ENCODE peak calls at places on chromosomes 11 and 22, in seven cellular contexts. K, G, R, W, A, M and P are unnamed samples.

GRCh38 chr22:47997052-47997568 is 1234.7 kb downstream of the TBC1D22A start:
- DNase-seq in M (no peak), G (no peak), W (no peak), K (no peak), R (no peak), A (no peak), P (no peak)

GRCh38 chr11:44497995-44498394 is 67.5 kb upstream of the CD82 start:
- DNase-seq in M (no peak), A (no peak), R (no peak), K (no peak), G (no peak), W (no peak), P (no peak)

GRCh38 chr11:46669606-46670243 is 30.7 kb downstream of the ARHGAP1 start:
- DNase-seq in A (no peak), M (no peak), R (no peak), K (no peak), G (no peak), W (peak; percentile 67), P (no peak)

GRCh38 chr11:96013459-96014213 is 89.7 kb upstream of the MTMR2 start:
- DNase-seq in A (no peak), K (no peak), M (no peak), W (no peak), R (no peak), G (no peak), P (no peak)

GRCh38 chr11:116879789-116880402 is 42.5 kb upstream of the APOA1 start:
- DNase-seq in W (peak; percentile 53), M (peak; percentile 34), R (no peak), G (no peak), A (peak; percentile 88), K (peak; percentile 76), P (no peak)

GRCh38 chr11:88695701-88696414 is 358.3 kb upstream of the CTSC start:
- DNase-seq in K (no peak), G (no peak), M (no peak), A (no peak), R (no peak), W (no peak), P (no peak)

GRCh38 chr11:94740975-94741707 is 27.0 kb upstream of the AMOTL1 start:
- DNase-seq in R (peak; percentile 34), M (peak; percentile 38), K (peak; percentile 73), G (no peak), W (peak; percentile 51), A (peak; percentile 75), P (peak; percentile 96)

GRCh38 chr11:134358165-134358852 is 26.5 kb downstream of the GLB1L2 start:
- DNase-seq in W (no peak), R (no peak), A (no peak), M (no peak), G (no peak), K (no peak), P (peak; percentile 53)

GRCh38 chr11:17914957-17915356 is 97.9 kb downstream of the SERGEF start:
- DNase-seq in G (no peak), M (no peak), R (no peak), K (no peak), A (no peak), W (no peak), P (no peak)

GRCh38 chr11:17915500-17916143 is 97.2 kb downstream of the SERGEF start:
- DNase-seq in W (no peak), K (no peak), A (peak; percentile 10), M (no peak), R (peak; percentile 39), G (no peak), P (no peak)

GRCh38 chr11:17921620-17922473 is 91.0 kb downstream of the SERGEF start:
- DNase-seq in W (no peak), M (no peak), G (no peak), R (peak; percentile 18), K (no peak), A (peak; percentile 55), P (peak; percentile 17)

GRCh38 chr11:17917556-17917955 is 95.3 kb downstream of the SERGEF start:
- DNase-seq in R (no peak), M (no peak), G (no peak), W (no peak), A (no peak), K (no peak), P (no peak)

DNA sequence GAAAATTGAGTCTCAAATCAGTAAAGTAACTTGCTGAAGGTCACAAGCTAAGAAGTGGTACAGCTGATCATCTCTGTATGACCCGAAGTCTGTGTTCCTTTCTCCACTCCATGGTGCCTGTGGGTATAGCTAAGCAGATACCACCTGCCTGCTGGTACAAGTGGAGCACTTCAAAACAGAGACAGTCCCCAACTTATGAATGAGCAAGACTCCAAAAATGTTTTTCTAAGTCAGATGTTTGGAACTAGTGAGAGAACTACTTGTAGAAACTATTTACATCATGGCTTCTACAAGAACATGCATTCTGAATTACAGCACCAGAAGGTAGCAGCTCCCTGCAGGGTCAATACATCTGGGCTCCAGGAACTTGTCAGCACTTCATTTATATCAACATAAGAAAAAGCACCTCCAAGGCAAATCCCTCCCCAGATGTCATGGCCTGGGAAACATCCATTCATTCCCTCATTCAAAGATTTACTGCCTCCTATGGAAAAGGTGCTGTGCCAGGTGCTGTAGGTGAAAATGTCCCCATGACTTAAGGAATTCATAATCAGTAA is 94.7 kb downstream of the SERGEF start:
- DNase-seq in K (no peak), A (no peak), W (no peak), R (no peak), G (no peak), M (no peak), P (no peak)
- H3K27ac ChIP-seq in K (no peak overlapping the region), A (no peak overlapping the region), W (no peak overlapping the region), R (no peak overlapping the region), G (no peak overlapping the region), M (no peak overlapping the region), P (no peak overlapping the region)

DNA sequence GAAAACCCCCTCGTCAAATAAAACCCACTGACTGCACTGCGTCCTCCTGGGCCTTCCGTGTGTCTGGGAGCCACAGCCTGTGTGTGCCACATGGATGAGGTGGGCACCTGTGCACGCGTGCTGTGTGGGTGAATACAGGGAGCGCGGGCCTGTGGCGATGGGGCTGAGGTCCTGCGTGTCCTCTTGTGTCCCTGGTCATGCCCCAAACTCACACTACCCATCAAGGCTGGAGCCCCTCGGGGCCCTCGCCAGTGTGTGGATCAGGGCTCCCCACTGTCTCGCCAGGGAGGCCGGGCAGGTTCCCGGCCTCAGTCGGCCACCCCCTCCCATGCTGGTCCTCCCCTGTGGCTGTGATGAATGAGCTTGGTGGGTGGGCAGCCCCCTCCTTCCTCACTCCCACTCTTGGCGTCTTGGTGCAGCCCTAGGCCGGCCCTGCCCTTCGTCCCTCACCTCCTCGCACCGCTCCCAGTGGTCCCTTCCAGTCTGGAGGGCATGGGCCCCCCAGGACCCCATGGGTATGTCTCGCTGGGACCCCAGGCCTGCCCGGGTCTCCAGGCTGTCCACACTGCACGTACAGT is 712 bp upstream of the CD151 start:
- DNase-seq in G (no peak), K (no peak), A (no peak), M (no peak), R (no peak), W (no peak), P (no peak)
- H3K4me1 ChIP-seq in G (peaks cover 95% of the 10 kb centered on the region), K (peaks cover 57% of the 10 kb centered on the region), A (peaks cover 14% of the 10 kb centered on the region), M (peaks cover 20% of the 10 kb centered on the region), R (peaks cover 52% of the 10 kb centered on the region), W (peaks cover 49% of the 10 kb centered on the region), P (peaks cover 50% of the 10 kb centered on the region)

GRCh38 chr11:110429614-110430266 is at the start of gene FDX1:
- DNase-seq in R (peak; percentile 84), W (peak; percentile 97), K (peak; percentile 84), G (peak; percentile 82), A (peak; percentile 89), M (peak; percentile 94), P (peak; percentile 94)

GRCh38 chr11:110428040-110428439 is 1.7 kb upstream of the FDX1 start:
- DNase-seq in A (no peak), K (no peak), R (no peak), M (no peak), W (no peak), G (no peak), P (no peak)

GRCh38 chr11:110431212-110432073 is 1.7 kb downstream of the FDX1 start:
- DNase-seq in G (no peak), M (no peak), W (peak; percentile 80), A (peak; percentile 32), R (no peak), K (no peak), P (peak; percentile 58)

GRCh38 chr11:110430267-110431211 is 791 bp downstream of the FDX1 start:
- DNase-seq in W (peak; percentile 85), K (peak; percentile 60), R (no peak), A (peak; percentile 63), M (no peak), G (no peak), P (peak; percentile 71)

DNA sequence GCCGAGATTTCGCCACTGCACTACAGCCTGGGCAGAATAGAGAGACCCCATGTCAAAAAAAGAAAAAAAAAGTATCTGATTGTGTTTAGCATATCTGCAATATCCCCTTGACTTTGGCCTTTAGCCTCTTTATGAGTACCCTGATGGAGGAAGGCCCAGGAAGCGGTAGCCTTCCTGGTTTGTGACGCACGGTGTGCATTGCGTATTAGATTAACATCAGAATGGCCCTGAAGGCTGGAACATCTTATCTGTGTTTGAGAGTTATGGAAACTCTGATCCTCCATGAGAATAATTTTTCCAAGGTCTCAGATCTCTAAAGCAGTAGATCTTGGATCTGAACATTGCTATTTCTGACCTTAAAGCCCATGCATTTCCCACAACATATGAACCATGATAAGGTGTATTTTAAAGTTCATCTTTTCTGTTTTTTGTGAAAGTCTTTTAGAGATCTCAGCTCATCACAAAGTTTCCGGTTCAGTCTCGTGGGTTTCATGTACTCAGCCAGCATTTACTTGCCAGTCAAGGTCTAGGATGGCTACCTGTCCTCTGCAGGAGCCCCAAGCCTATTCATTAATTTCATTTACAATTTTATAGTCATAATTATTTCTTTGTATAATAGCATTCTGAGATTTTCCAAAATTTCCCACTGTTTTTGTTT is 663 bp upstream of the FDX1 start:
- DNase-seq in M (no peak), W (peak; percentile 66), G (no peak), K (peak; percentile 9), A (no peak), R (no peak), P (no peak)
- H3K27ac ChIP-seq in M (peak overlapping the region; percentile 81), W (peak overlapping the region; percentile 8), G (peak overlapping the region; percentile 91), K (peak overlapping the region; percentile 72), A (peak overlapping the region; percentile 64), R (peak overlapping the region; percentile 92), P (peak overlapping the region; percentile 88)

GRCh38 chr22:29765905-29766631 is 739 bp downstream of the ZMAT5 start:
- DNase-seq in M (peak; percentile 52), G (no peak), A (peak; percentile 36), W (peak; percentile 54), K (no peak), R (no peak), P (peak; percentile 45)

GRCh38 chr22:29767289-29768051 is at the start of gene UQCR10:
- DNase-seq in G (peak; percentile 94), A (peak; percentile 95), M (peak; percentile 79), R (peak; percentile 96), W (peak; percentile 97), K (no peak), P (peak; percentile 97)

GRCh38 chr22:29766632-29767288 is at the start of gene ZMAT5:
- DNase-seq in W (peak; percentile 99), G (peak; percentile 93), R (peak; percentile 93), M (peak; percentile 92), A (peak; percentile 99), K (peak; percentile 96), P (peak; percentile 98)

GRCh38 chr22:29769723-29770321 is 2.7 kb downstream of the UQCR10 start:
- DNase-seq in K (no peak), M (no peak), G (no peak), A (no peak), R (no peak), W (no peak), P (peak; percentile 51)

DNA sequence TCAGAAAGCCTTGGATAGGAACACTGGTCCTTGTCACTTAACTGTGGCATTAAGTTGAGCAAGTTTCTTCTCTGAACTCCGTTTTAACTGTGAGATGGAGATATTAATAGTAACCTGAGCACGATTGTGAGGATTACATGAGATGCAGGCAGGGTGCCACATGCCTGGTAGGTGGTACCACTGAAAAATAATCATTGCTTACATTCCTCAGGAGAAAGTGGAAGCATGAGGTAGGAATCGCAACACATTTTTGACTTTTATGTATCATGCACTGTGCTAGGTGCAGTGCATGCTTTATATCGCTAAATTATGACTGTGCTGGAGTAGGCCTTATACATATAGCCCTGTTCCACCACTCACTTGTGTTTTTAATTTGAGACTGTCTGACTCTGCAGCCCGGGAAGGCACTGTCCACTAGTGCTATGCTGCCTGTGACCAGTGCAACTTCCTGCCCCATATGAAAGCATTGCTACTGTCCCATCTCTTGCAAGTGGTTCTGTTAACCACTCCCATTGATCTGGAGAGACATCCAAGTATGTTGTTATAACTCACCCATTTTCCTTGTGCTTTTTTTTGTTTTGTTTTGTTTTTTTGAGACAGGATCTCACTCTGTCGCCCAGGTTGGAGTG is 997 bp downstream of the UQCR10 start:
- DNase-seq in G (no peak), A (peak; percentile 49), R (no peak), K (no peak), W (no peak), M (no peak), P (peak; percentile 41)
- H3K4me1 ChIP-seq in G (peaks cover 69% of the 10 kb centered on the region), A (peaks cover 18% of the 10 kb centered on the region), R (peaks cover 46% of the 10 kb centered on the region), K (peaks cover 12% of the 10 kb centered on the region), W (peaks cover 15% of the 10 kb centered on the region), M (no peaks in the 10 kb centered on the region), P (peaks cover 19% of the 10 kb centered on the region)